ENCODE peak calls at places on chromosomes 11 and 22, in five cellular contexts. J is HFFc6, Y is endothelial cell, P is RWPE1, I is B cell. T is an unnamed sample.

GRCh38 chr22:25053153-25053805 is 100.8 kb downstream of the KIAA1671 start:
- DNase-seq in J (no peak), Y (no peak), P (no peak), I (no peak), T (no peak)

GRCh38 chr11:33542921-33543320 is 157.7 kb downstream of the C11orf91 start:
- DNase-seq in J (peak), Y (peak), P (peak), I (peak), T (no peak)

GRCh38 chr22:29480512-29481264 is 670 bp downstream of the NEFH start:
- DNase-seq in J (no peak), Y (peak), P (no peak), I (peak), T (no peak)

GRCh38 chr22:32473388-32473952 is 1.1 kb upstream of the FBXO7 start:
- DNase-seq in J (peak), Y (peak), P (peak), I (peak), T (peak)

GRCh38 chr11:6022954-6023353 is 7.6 kb downstream of the OR56A1 start:
- DNase-seq in J (peak), Y (peak), P (peak), I (peak), T (no peak)

GRCh38 chr11:73072935-73073481 is 69.1 kb downstream of the FCHSD2 start:
- DNase-seq in J (peak), Y (no peak), P (peak), I (no peak), T (no peak)

GRCh38 chr11:46977038-46977818 is 40.7 kb downstream of the CSTPP1 start:
- DNase-seq in J (no peak), Y (no peak), P (no peak), I (no peak), T (no peak)

GRCh38 chr22:27669798-27670599 is 131.6 kb downstream of the MN1 start:
- DNase-seq in J (no peak), Y (no peak), P (no peak), I (no peak), T (no peak)

GRCh38 chr11:122038543-122038942 is 77.5 kb downstream of the BLID start:
- DNase-seq in J (peak), Y (no peak), P (peak), I (no peak), T (no peak)

GRCh38 chr11:120303004-120303637 is 22.0 kb upstream of the TLCD5 start:
- DNase-seq in J (peak), Y (peak), P (peak), I (peak), T (peak)

GRCh38 chr11:134761361-134761760 is 349.3 kb upstream of the B3GAT1 start:
- DNase-seq in J (no peak), Y (no peak), P (no peak), I (no peak), T (no peak)

GRCh38 chr11:94536386-94536785 is 7.3 kb upstream of the FUT4 start:
- DNase-seq in J (no peak), Y (no peak), P (no peak), I (no peak), T (no peak)

GRCh38 chr11:28529540-28530410 is 421.6 kb downstream of the METTL15 start:
- DNase-seq in J (peak), Y (peak), P (peak), I (peak), T (no peak)
- TF ChIP-seq CTCF in J (peak), Y (peak), P (peak), I (no peak), T (no peak)

DNA sequence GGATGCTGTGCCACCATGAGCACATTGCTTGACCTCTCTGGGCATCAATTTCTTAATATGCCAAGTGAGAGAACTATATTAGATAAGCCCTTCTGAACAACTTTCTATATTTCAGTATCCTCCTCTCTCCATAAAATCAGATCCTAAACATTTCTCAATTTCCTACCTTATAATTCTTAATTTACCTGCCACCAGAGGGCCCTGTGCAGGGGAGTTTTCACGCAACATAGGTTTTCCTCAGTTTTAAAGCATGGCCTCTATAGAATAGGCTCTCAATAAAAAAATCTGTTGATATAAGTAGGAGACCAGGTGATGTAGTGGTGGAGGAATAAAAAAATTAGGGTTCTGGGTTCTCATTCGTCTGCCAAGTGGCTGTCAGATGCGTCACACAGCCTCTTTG is 83.7 kb upstream of the DBX1 start:
- DNase-seq in J (no peak), Y (no peak), P (no peak), I (no peak), T (no peak)
- TF ChIP-seq CTCF in J (peak), Y (no peak), P (peak), I (no peak), T (no peak)

DNA sequence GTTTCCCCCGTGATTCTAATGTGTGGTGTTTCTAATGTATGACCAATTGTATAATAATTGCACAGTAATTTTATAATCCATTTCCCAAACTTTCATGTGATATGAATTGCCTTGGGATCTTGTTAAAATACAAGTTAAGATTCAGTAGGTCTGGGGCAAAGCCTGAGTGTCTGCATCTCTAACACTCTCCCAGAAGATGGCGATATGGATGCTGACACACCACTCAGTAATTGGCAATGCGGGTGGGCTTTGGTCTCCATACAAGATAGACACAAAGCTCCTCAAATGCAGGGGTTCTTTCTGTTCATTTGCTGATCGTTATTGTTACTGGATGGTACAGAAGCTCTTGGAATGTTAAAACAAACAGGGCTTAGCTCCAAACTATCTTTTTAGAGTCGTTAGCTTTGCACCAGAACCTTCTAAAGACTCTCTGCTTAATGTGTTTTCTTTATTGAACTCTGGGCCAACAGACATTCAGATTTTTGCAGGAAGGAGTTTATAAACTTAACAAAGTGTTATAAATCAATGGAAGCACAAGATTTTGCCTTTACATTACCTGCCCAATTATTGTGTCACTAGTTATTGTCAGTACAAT is 45.4 kb upstream of the ANO3 start:
- DNase-seq in J (no peak), Y (peak), P (peak), I (no peak), T (no peak)
- TF ChIP-seq CTCF in J (peak), Y (no peak), P (peak), I (peak), T (no peak)

DNA sequence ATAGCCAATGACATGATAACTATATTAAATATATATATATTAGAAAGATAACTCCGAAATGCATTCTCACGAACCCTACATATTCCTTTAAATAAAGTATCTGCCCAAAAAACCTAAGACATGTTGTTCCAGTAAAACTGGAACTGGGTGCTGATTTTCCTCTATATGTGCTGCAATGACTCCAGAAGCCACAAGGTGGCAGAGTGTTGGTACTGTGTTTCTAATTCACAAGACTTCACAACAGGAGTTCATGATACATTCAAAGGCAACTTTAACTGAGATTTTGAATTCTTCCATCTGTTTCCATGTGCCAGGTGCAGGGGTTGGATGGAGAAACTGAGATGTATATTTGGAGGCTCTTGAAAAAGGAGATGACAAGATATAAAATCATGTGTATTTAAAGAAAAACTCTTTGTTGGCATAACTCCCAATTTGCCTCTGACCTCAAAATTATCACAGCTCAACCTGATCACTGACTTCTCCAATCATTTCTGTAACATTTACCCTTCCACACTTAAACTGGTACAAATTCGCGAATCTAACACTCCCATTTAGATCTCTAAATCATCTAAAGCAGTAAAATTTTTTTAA is 1098.6 kb upstream of the CCDC90B start:
- DNase-seq in J (peak), Y (peak), P (peak), I (peak), T (no peak)
- TF ChIP-seq CTCF in J (peak), Y (peak), P (peak), I (peak), T (peak)

DNA sequence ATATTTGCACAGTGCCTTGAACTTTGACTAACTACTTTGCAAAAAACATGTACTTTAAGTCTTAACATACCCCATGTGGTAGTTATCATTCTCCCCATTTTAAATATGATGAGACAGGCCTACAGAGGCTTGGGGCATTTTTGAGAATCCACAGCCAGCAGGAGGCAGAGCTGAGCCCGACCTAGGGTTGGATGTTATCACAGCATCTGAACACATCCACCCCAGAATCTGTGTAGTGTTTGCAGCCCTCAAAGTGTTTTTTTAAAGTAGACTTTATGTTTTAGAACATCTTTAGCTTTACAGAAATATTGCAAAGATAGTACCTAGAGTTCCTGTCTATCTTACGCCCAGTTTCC is 17.6 kb downstream of the OTOG start:
- DNase-seq in J (no peak), Y (no peak), P (no peak), I (no peak), T (no peak)
- TF ChIP-seq CTCF in J (peak), Y (peak), P (no peak), I (no peak), T (no peak)

GRCh38 chr22:22702874-22703570 is 58.6 kb downstream of the GGTLC2 start:
- DNase-seq in J (no peak), Y (no peak), P (no peak), I (no peak), T (no peak)
- TF ChIP-seq CTCF in J (no peak), Y (no peak), P (no peak), I (peak), T (no peak)

DNA sequence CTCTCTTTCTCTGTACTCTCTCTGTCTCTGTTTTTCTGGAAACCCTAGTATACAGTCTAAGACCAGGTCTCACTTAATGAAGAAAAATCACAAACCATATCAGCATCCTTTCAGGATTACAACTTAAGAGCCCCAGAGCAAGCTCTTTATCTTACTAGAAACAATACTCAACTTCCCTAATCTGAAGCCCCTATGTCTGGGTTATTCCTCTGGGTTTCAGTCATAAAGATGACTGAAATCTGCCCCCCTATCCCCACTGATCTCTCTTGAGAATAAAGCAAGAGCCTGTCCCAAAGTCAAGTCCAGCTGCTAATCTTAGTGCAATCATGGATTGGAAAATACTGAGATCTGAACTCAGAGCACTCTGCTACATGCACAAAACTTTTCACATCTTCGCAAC is 53.9 kb upstream of the PICALM start:
- DNase-seq in J (no peak), Y (no peak), P (no peak), I (no peak), T (no peak)
- TF ChIP-seq CTCF in J (no peak), Y (no peak), P (no peak), I (no peak), T (no peak)